ENCODE peak calls at places on chromosomes 12 and 14, in five cellular contexts. E is neuronal stem cell, X is GM23248, M is PC-3, R is Karpas-422. S is an unnamed sample. For H3K36me3, the result is how much of the 10 kb centered on the place peaks cover.

GRCh38 chr14:78143489-78144145 is 26.6 kb upstream of the NRXN3 start:
- DNase-seq in E (no peak), X (peak), M (peak), R (no peak), S (peak)

GRCh38 chr12:111169032-111169431 is 199.9 kb downstream of the PHETA1 start:
- DNase-seq in E (no peak), X (no peak), M (no peak), R (no peak), S (no peak)

GRCh38 chr14:51028851-51029754 is 65.8 kb downstream of the TRIM9 start:
- DNase-seq in E (no peak), X (no peak), M (no peak), R (no peak), S (no peak)

GRCh38 chr12:40431169-40431568 is 206.4 kb downstream of the LRRK2 start:
- DNase-seq in E (no peak), X (no peak), M (no peak), R (no peak), S (no peak)

GRCh38 chr12:13595536-13596450 is 385.6 kb downstream of the GRIN2B start:
- DNase-seq in E (no peak), X (no peak), M (no peak), R (no peak), S (no peak)

GRCh38 chr12:106118-106561 is 39.6 kb downstream of the IQSEC3 start:
- DNase-seq in E (no peak), X (peak), M (no peak), R (peak), S (no peak)

GRCh38 chr12:48818831-48819590 is 715 bp downstream of the CACNB3 start:
- DNase-seq in E (no peak), X (peak), M (no peak), R (peak), S (peak)

GRCh38 chr14:100623557-100623956 is 36.3 kb upstream of the BEGAIN start:
- DNase-seq in E (no peak), X (no peak), M (no peak), R (no peak), S (no peak)

GRCh38 chr12:94678396-94678795 is 28.0 kb upstream of the TMCC3 start:
- DNase-seq in E (no peak), X (no peak), M (no peak), R (no peak), S (no peak)

GRCh38 chr12:91432079-91432478 is 249.5 kb upstream of the DCN start:
- DNase-seq in E (peak), X (no peak), M (no peak), R (peak), S (no peak)

GRCh38 chr14:102238131-102238530 is 66.8 kb downstream of the MOK start:
- DNase-seq in E (no peak), X (no peak), M (peak), R (no peak), S (no peak)

GRCh38 chr12:93089805-93090569 is 160.9 kb upstream of the EEA1 start:
- DNase-seq in E (no peak), X (peak), M (peak), R (no peak), S (peak)

GRCh38 chr12:46177842-46178608 is 90.8 kb downstream of the SLC38A1 start:
- DNase-seq in E (no peak), X (no peak), M (no peak), R (no peak), S (no peak)

GRCh38 chr12:27382924-27383323 is 50.3 kb downstream of the BMAL2 start:
- DNase-seq in E (no peak), X (no peak), M (no peak), R (no peak), S (no peak)

GRCh38 chr14:55382483-55382882 is 29.1 kb downstream of the ATG14 start:
- DNase-seq in E (no peak), X (no peak), M (no peak), R (no peak), S (no peak)
- H3K36me3 ChIP-seq in E (half or more), X (under half), M (under half), R (under half), S (under half)

GRCh38 chr14:104816678-104816945 is 15.7 kb downstream of the ZBTB42 start:
- DNase-seq in E (no peak), X (no peak), M (no peak), R (no peak), S (no peak)
- H3K4me3 ChIP-seq in E (peak), X (peak), M (peak), R (peak), S (peak)

DNA sequence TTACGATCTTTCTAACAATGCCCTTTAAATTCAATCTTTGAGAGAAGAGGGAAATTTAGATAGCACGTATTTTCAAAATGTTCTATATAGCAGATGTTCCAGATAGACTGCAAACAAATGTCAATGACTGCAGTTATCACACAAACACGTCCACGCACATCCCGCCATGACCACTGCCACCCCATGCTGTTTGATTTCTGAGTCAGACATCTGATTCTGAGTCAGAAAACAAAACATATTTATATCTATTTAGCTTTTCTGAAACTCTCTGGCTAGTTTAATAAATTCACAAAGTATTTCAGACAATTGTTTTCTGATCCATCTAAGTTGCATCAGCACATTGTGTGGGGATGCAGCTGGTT is 105.9 kb upstream of the BCAT1 start:
- DNase-seq in E (no peak), X (peak), M (no peak), R (peak), S (peak)
- H3K36me3 ChIP-seq in E (under half), X (under half), M (under half), R (under half), S (under half)

GRCh38 chr14:35900741-35901140 is 74.6 kb downstream of the BRMS1L start:
- DNase-seq in E (no peak), X (no peak), M (no peak), R (no peak), S (no peak)
- H3K4me3 ChIP-seq in E (no peak), X (no peak), M (no peak), R (no peak), S (no peak)

GRCh38 chr14:94356379-94357056 is 31.9 kb downstream of the SERPINA1 start:
- DNase-seq in E (no peak), X (no peak), M (no peak), R (no peak), S (no peak)

GRCh38 chr14:94354638-94355185 is 31.6 kb upstream of the SERPINA6 start:
- DNase-seq in E (no peak), X (no peak), M (no peak), R (no peak), S (no peak)

GRCh38 chr14:94360945-94361565 is 27.3 kb downstream of the SERPINA1 start:
- DNase-seq in E (no peak), X (no peak), M (no peak), R (no peak), S (no peak)

GRCh38 chr14:94355191-94355794 is 32.2 kb upstream of the SERPINA6 start:
- DNase-seq in E (peak), X (no peak), M (peak), R (no peak), S (no peak)

GRCh38 chr14:94357166-94357565 is 31.2 kb downstream of the SERPINA1 start:
- DNase-seq in E (no peak), X (no peak), M (no peak), R (no peak), S (no peak)
- H3K36me3 ChIP-seq in E (under half), X (under half), M (under half), R (under half), S (under half)

GRCh38 chr12:79552186-79552585 is 138.6 kb downstream of the PAWR start:
- DNase-seq in E (no peak), X (peak), M (no peak), R (no peak), S (peak)
- H3K4me3 ChIP-seq in E (no peak), X (no peak), M (no peak), R (no peak), S (no peak)